ENCODE peak calls at places on chromosomes 1 and 21, in seven cellular contexts. R, L, P, K, D, E and W are unnamed samples.
A peak's percentile ranks its signal among the peaks of the same experiment; 100 is the strongest.

GRCh38 chr1:163055005-163055404 is 14.2 kb upstream of the RGS4 start:
- DNase-seq in R (no peak), L (no peak), D (no peak), P (no peak), K (peak; percentile 13), E (no peak), W (no peak)

GRCh38 chr1:159941867-159942560 is 3.4 kb downstream of the IGSF9 start:
- DNase-seq in D (no peak), L (no peak), E (no peak), K (no peak), P (no peak), R (no peak), W (no peak)

GRCh38 chr1:237717121-237717520 is 173.6 kb downstream of the ZP4 start:
- DNase-seq in D (no peak), E (no peak), R (no peak), L (no peak), K (no peak), P (no peak), W (no peak)

GRCh38 chr1:161945306-161945705 is 78.4 kb downstream of the OLFML2B start:
- DNase-seq in K (no peak), D (no peak), L (no peak), P (no peak), R (no peak), E (no peak), W (no peak)

GRCh38 chr21:39141502-39141901 is 41.7 kb downstream of the PSMG1 start:
- DNase-seq in L (no peak), K (peak; percentile 81), P (no peak), D (no peak), R (no peak), E (no peak), W (no peak)

GRCh38 chr1:89611721-89612120 is 21.2 kb upstream of the LRRC8C start:
- DNase-seq in P (no peak), D (no peak), R (no peak), E (no peak), K (no peak), L (no peak), W (no peak)

GRCh38 chr1:230226004-230226800 is 159.2 kb downstream of the GALNT2 start:
- DNase-seq in E (no peak), L (no peak), D (no peak), K (no peak), R (no peak), P (no peak), W (no peak)

GRCh38 chr1:22971161-22972062 is 1.3 kb downstream of the LACTBL1 start:
- DNase-seq in E (no peak), R (no peak), L (no peak), K (no peak), P (no peak), D (no peak), W (peak; percentile 5)

GRCh38 chr1:118827207-118827606 is 160.9 kb downstream of the TBX15 start:
- DNase-seq in R (no peak), P (no peak), L (no peak), E (no peak), K (no peak), D (no peak), W (no peak)

GRCh38 chr1:241823925-241824324 is 24.1 kb upstream of the EXO1 start:
- DNase-seq in P (no peak), E (no peak), R (no peak), D (peak; percentile 47), L (no peak), K (no peak), W (no peak)

GRCh38 chr1:197521118-197521739 is 253.2 kb downstream of the CRB1 start:
- DNase-seq in L (peak; percentile 28), K (peak; percentile 30), P (no peak), R (peak; percentile 37), D (peak; percentile 24), E (peak; percentile 45), W (peak; percentile 27)

GRCh38 chr1:205783904-205784303 is 8.6 kb upstream of the RAB29 start:
- DNase-seq in E (no peak), K (no peak), D (no peak), P (no peak), L (no peak), R (no peak), W (no peak)

GRCh38 chr21:38258803-38259485 is 2.2 kb downstream of the KCNJ15 start:
- DNase-seq in D (peak; percentile 85), E (no peak), K (peak; percentile 61), R (no peak), P (no peak), L (no peak), W (no peak)